ENCODE peak calls at places on chromosomes 1 and 21, in four cellular contexts. Q, V, S and M are unnamed samples.

GRCh38 chr1:11541956-11542355 is 63.0 kb downstream of the DISP3 start:
- DNase-seq in Q (no peak), V (peak), S (no peak), M (no peak)

GRCh38 chr1:11869650-11870207 is 11.0 kb upstream of the NPPB start:
- DNase-seq in Q (no peak), V (no peak), S (no peak), M (no peak)

GRCh38 chr1:145872421-145872891 is 13.2 kb downstream of the ANKRD35 start:
- DNase-seq in Q (no peak), V (no peak), S (peak), M (peak)

GRCh38 chr21:15706686-15707085 is 23.1 kb upstream of the USP25 start:
- DNase-seq in Q (no peak), V (no peak), S (peak), M (no peak)

GRCh38 chr1:209802780-209803152 is 3.2 kb downstream of the IRF6 start:
- DNase-seq in Q (no peak), V (no peak), S (no peak), M (no peak)

GRCh38 chr1:100866041-100866900 is 28.4 kb downstream of the EXTL2 start:
- DNase-seq in Q (no peak), V (no peak), S (no peak), M (no peak)

GRCh38 chr1:200095057-200095577 is 67.6 kb downstream of the NR5A2 start:
- DNase-seq in Q (no peak), V (no peak), S (no peak), M (no peak)

GRCh38 chr1:116178837-116179236 is 67.6 kb downstream of the MAB21L3 start:
- DNase-seq in Q (no peak), V (no peak), S (no peak), M (peak)

GRCh38 chr1:174165471-174166137 is 6.3 kb downstream of the RABGAP1L start:
- DNase-seq in Q (peak), V (no peak), S (no peak), M (peak)

GRCh38 chr1:16984717-16985116 is 4.3 kb upstream of the MFAP2 start:
- DNase-seq in Q (no peak), V (no peak), S (peak), M (no peak)

GRCh38 chr1:53583021-53583902 is 124.1 kb downstream of the DMRTB1 start:
- DNase-seq in Q (no peak), V (no peak), S (peak), M (no peak)

GRCh38 chr1:2148691-2149090 is 45.9 kb downstream of the FAAP20 start:
- DNase-seq in Q (no peak), V (no peak), S (no peak), M (no peak)

GRCh38 chr1:236761397-236762132 is 33.5 kb upstream of the MTR start:
- DNase-seq in Q (no peak), V (no peak), S (no peak), M (peak)

GRCh38 chr1:37486680-37487618 is 12.6 kb downstream of the ZC3H12A start:
- DNase-seq in Q (peak), V (peak), S (peak), M (peak)

GRCh38 chr21:41167348-41168342 is at the start of gene BACE2:
- DNase-seq in Q (peak), V (peak), S (peak), M (peak)

GRCh38 chr1:2342384-2343022 is 48.9 kb downstream of the MORN1 start:
- DNase-seq in Q (no peak), V (no peak), S (no peak), M (no peak)

GRCh38 chr1:200965111-200965510 is 58.4 kb downstream of the KIF21B start:
- DNase-seq in Q (no peak), V (no peak), S (no peak), M (no peak)

GRCh38 chr21:33973268-33973667 is 57.7 kb upstream of the ATP5PO start:
- DNase-seq in Q (no peak), V (no peak), S (no peak), M (no peak)

GRCh38 chr21:42581676-42582371 is 68.2 kb downstream of the SLC37A1 start:
- DNase-seq in Q (no peak), V (no peak), S (no peak), M (peak)

GRCh38 chr1:225755668-225756294 is 21.8 kb upstream of the SRP9 start:
- DNase-seq in Q (no peak), V (no peak), S (no peak), M (no peak)

GRCh38 chr1:88013485-88013884 is 670.6 kb upstream of the PKN2 start:
- DNase-seq in Q (no peak), V (no peak), S (no peak), M (no peak)

GRCh38 chr1:205312866-205313680 is 8.5 kb downstream of the NUAK2 start:
- DNase-seq in Q (no peak), V (no peak), S (no peak), M (no peak)

GRCh38 chr1:220123889-220124288 is 30.0 kb downstream of the IARS2 start:
- DNase-seq in Q (peak), V (peak), S (no peak), M (no peak)

GRCh38 chr1:244255426-244255965 is 196.2 kb downstream of the ADSS2 start:
- DNase-seq in Q (no peak), V (no peak), S (no peak), M (no peak)

GRCh38 chr1:25998075-25998761 is 355 bp upstream of the PAFAH2 start:
- DNase-seq in Q (peak), V (peak), S (peak), M (peak)

GRCh38 chr21:22743085-22743484 is 1744.9 kb downstream of the NCAM2 start:
- DNase-seq in Q (no peak), V (no peak), S (no peak), M (no peak)

GRCh38 chr1:94819945-94820746 is at the start of gene SLC44A3:
- DNase-seq in Q (no peak), V (peak), S (peak), M (peak)

GRCh38 chr1:245583575-245584330 is 429.0 kb downstream of the KIF26B start:
- DNase-seq in Q (no peak), V (no peak), S (no peak), M (no peak)

GRCh38 chr1:116763116-116763786 is 9.0 kb downstream of the CD2 start:
- DNase-seq in Q (no peak), V (no peak), S (no peak), M (no peak)